ENCODE peak calls at places on chromosomes 6 and 20, in four cellular contexts. J, O, X and Y are unnamed samples.

GRCh38 chr6:37190159-37190535 is 20.2 kb downstream of the PIM1 start:
- DNase-seq in O (no peak), J (peak), X (no peak), Y (no peak)

GRCh38 chr6:133889557-133890301 is 816 bp downstream of the TCF21 start:
- DNase-seq in O (no peak), J (peak), X (peak), Y (no peak)

GRCh38 chr20:43969501-43969900 is 54.8 kb downstream of the TOX2 start:
- DNase-seq in O (no peak), J (no peak), X (no peak), Y (no peak)

GRCh38 chr20:53794529-53795115 is 201.0 kb upstream of the ZNF217 start:
- DNase-seq in J (peak), X (no peak), O (no peak), Y (no peak)

GRCh38 chr6:110523461-110524021 is 47.1 kb upstream of the SLC22A16 start:
- DNase-seq in X (no peak), O (no peak), J (no peak), Y (no peak)

GRCh38 chr20:32437391-32438074 is 79.4 kb downstream of the ASXL1 start:
- DNase-seq in X (peak), J (no peak), O (no peak), Y (peak)

GRCh38 chr20:3068986-3069900 is 2.2 kb upstream of the OXT start:
- DNase-seq in J (peak), O (no peak), X (no peak), Y (no peak)

GRCh38 chr6:13581700-13582229 is 7.4 kb downstream of the SIRT5 start:
- DNase-seq in J (no peak), O (no peak), X (no peak), Y (no peak)

GRCh38 chr20:32468313-32468640 is 110.1 kb downstream of the ASXL1 start:
- DNase-seq in X (no peak), O (no peak), J (no peak), Y (no peak)

GRCh38 chr6:2665169-2666070 is 85.3 kb downstream of the MYLK4 start:
- DNase-seq in X (no peak), J (peak), O (no peak), Y (no peak)

GRCh38 chr6:138104618-138105213 is 2.5 kb downstream of the PERP start:
- DNase-seq in X (no peak), O (no peak), J (no peak), Y (no peak)

GRCh38 chr20:61218886-61219480 is 33.1 kb upstream of the CDH4 start:
- DNase-seq in J (peak), O (no peak), X (no peak), Y (no peak)

GRCh38 chr20:20815711-20816455 is 103.4 kb upstream of the RALGAPA2 start:
- DNase-seq in J (no peak), X (no peak), O (no peak), Y (no peak)

GRCh38 chr6:11813585-11813984 is 35.0 kb upstream of the ADTRP start:
- DNase-seq in X (no peak), O (no peak), J (no peak), Y (no peak)

GRCh38 chr6:3324262-3324942 is 65.7 kb downstream of the PSMG4 start:
- DNase-seq in X (no peak), J (peak), O (peak), Y (peak)

GRCh38 chr20:61121661-61122060 is 130.4 kb upstream of the CDH4 start:
- DNase-seq in O (no peak), X (no peak), J (no peak), Y (no peak)

GRCh38 chr6:101069191-101069795 is 188.2 kb upstream of the ASCC3 start:
- DNase-seq in J (no peak), X (no peak), O (no peak), Y (no peak)

GRCh38 chr6:26224940-26225847 is 138.0 kb downstream of the HFE start:
- DNase-seq in O (no peak), X (peak), J (peak), Y (no peak)

GRCh38 chr20:26208296-26209091 is 511.8 kb upstream of the ZNF337 start:
- DNase-seq in O (no peak), X (peak), J (no peak), Y (no peak)

GRCh38 chr6:43665376-43665775 is 20.5 kb downstream of the RSPH9 start:
- DNase-seq in J (peak), O (no peak), X (no peak), Y (no peak)

GRCh38 chr6:129353067-129353466 is 356.9 kb downstream of the ARHGAP18 start:
- DNase-seq in O (no peak), X (no peak), J (no peak), Y (no peak)

GRCh38 chr20:37384683-37385174 is 38.8 kb downstream of the SRC start:
- DNase-seq in O (no peak), J (peak), X (peak), Y (peak)

GRCh38 chr6:44029489-44030185 is 97.6 kb downstream of the MRPL14 start:
- DNase-seq in J (peak), X (peak), O (no peak), Y (no peak)

GRCh38 chr6:62775427-62776022 is 435.7 kb upstream of the FKBP1C start:
- DNase-seq in O (no peak), J (no peak), X (peak), Y (peak)

GRCh38 chr6:127053032-127053908 is 65.2 kb upstream of the RSPO3 start:
- DNase-seq in J (peak), X (no peak), O (no peak), Y (no peak)

GRCh38 chr6:144580771-144581170 is 295.6 kb downstream of the UTRN start:
- DNase-seq in J (no peak), X (no peak), O (no peak), Y (no peak)

GRCh38 chr6:109595998-109596397 is 95.0 kb downstream of the AK9 start:
- DNase-seq in O (no peak), X (peak), J (peak), Y (peak)

GRCh38 chr20:17525650-17526049 is 5.5 kb downstream of the BFSP1 start:
- DNase-seq in J (no peak), O (no peak), X (peak), Y (peak)

GRCh38 chr20:21326700-21327099 is 23.6 kb downstream of the XRN2 start:
- DNase-seq in J (no peak), O (no peak), X (no peak), Y (no peak)

GRCh38 chr20:54028276-54029011 is 42.0 kb downstream of the BCAS1 start:
- DNase-seq in X (no peak), J (no peak), O (no peak), Y (no peak)

GRCh38 chr6:137581019-137581707 is 87.0 kb upstream of the OLIG3 start:
- DNase-seq in X (no peak), J (no peak), O (peak), Y (no peak)

GRCh38 chr20:21522479-21523397 is 8.9 kb upstream of the NKX2-2 start:
- DNase-seq in J (no peak), X (peak), O (no peak), Y (no peak)

GRCh38 chr6:115551510-115551909 is 509.2 kb downstream of the FRK start:
- DNase-seq in J (no peak), X (peak), O (no peak), Y (no peak)

GRCh38 chr20:49851234-49851755 is 38.7 kb downstream of the SLC9A8 start:
- DNase-seq in O (no peak), J (no peak), X (no peak), Y (no peak)

GRCh38 chr20:4225778-4226177 is 210.4 kb upstream of the RNF24 start:
- DNase-seq in J (peak), O (no peak), X (no peak), Y (no peak)

GRCh38 chr6:145042559-145042958 is 692.8 kb downstream of the EPM2A start:
- DNase-seq in O (no peak), J (no peak), X (no peak), Y (peak)

GRCh38 chr20:34022154-34022842 is 28.6 kb downstream of the RALY start:
- DNase-seq in O (peak), X (peak), J (no peak), Y (peak)
- TF ChIP-seq SMC3 in O (peak), X (peak), J (peak), Y (peak)

GRCh38 chr20:46823271-46823747 is 71.3 kb upstream of the EYA2 start:
- DNase-seq in X (no peak), J (no peak), O (no peak), Y (no peak)
- H3K27ac ChIP-seq in X (no peak), J (no peak), O (no peak), Y (no peak)

GRCh38 chr6:30712441-30712840 is 4.6 kb downstream of the MDC1 start:
- DNase-seq in J (no peak), O (no peak), X (no peak), Y (no peak)
- TF ChIP-seq SMC3 in J (no peak), O (no peak), X (no peak), Y (no peak)

GRCh38 chr6:87670707-87671106 is 31.3 kb downstream of the AKIRIN2 start:
- DNase-seq in X (no peak), J (no peak), O (no peak), Y (no peak)
- H3K27ac ChIP-seq in X (no peak), J (no peak), O (no peak), Y (peak)

GRCh38 chr6:15392182-15392581 is 146.3 kb downstream of the JARID2 start:
- DNase-seq in X (no peak), J (no peak), O (no peak), Y (no peak)
- TF ChIP-seq SMC3 in X (no peak), J (no peak), O (no peak), Y (no peak)

DNA sequence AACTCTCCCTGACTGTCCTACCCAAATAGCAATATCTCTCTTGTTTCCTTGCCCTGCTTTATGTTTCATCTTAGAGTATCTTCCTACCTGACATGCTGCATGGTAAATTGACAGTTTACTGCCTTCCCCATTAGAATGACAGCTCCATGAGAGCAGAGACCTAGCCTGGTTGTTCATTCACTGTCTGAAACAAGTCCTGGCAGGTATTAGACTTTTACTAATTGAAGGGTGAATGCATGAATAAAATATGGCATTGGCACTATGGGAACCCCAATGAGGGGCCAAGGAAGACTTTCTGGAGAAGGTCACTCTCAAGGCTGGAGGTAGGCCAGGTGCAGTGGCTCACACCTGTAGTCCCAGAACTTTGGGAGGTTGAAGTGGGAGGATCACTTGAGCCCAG is 3.8 kb upstream of the CITED2 start:
- DNase-seq in X (no peak), J (no peak), O (no peak), Y (no peak)
- H3K27ac ChIP-seq in X (no peak), J (no peak), O (no peak), Y (peak)

DNA sequence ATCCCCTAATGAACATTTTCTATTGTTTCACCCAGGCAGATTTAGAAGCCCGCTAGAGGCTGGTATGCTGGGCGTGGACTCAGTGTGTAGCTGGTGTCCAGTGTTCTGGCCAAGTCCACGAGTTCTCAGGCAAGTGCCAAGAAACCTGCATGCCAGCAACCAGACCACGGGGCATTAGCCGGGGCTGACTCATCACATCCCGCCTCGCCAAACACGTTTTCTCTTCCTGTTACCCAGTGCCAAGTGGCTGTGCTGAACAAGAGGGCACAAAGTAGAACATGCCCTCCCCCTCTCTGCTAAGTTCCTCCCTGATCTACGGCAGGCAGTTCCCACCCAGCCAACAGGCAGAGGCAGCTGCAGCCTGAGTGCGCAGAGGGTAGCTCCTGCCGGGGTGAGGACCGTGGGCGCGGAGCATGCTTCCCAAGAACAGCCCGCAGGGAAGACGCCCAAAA is 29.6 kb downstream of the RAMACL start:
- DNase-seq in J (peak), O (no peak), X (no peak), Y (peak)
- TF ChIP-seq SMC3 in J (no peak), O (no peak), X (no peak), Y (no peak)

GRCh38 chr6:83853178-83853967 is at the start of gene RIPPLY2:
- DNase-seq in X (peak), J (peak), O (no peak), Y (no peak)
- H3K27ac ChIP-seq in X (peak), J (no peak), O (no peak), Y (peak)